ENCODE peak calls at places on chromosomes 16 and 17, in seven cellular contexts. F is T follicular helper cell, A is bronchial epithelial cell, R is HL-60, N is adrenal gland, K is smooth muscle cell of the brain vasculature, Y is GM10248. U is an unnamed sample.

GRCh38 chr17:65174974-65175373 is 37.8 kb downstream of the RGS9 start:
- DNase-seq in F (no peak), A (no peak), R (no peak), N (no peak), K (no peak), Y (no peak), U (no peak)

GRCh38 chr17:34370997-34371395 is 8.0 kb upstream of the CCL1 start:
- DNase-seq in F (no peak), A (peak), R (no peak), N (no peak), K (no peak), Y (no peak), U (no peak)

GRCh38 chr17:74639704-74640142 is 16.2 kb upstream of the CD300E start:
- DNase-seq in F (no peak), A (no peak), R (peak), N (peak), K (no peak), Y (peak), U (no peak)

GRCh38 chr16:2990891-2991290 is 10.6 kb upstream of the PKMYT1 start:
- DNase-seq in F (no peak), A (no peak), R (no peak), N (no peak), K (no peak), Y (no peak), U (no peak)

GRCh38 chr17:40358323-40359038 is 6.1 kb downstream of the GJD3 start:
- DNase-seq in F (peak), A (peak), R (peak), N (peak), K (peak), Y (peak), U (peak)

GRCh38 chr17:57114085-57114673 is 29.1 kb downstream of the AKAP1 start:
- DNase-seq in F (peak), A (no peak), R (peak), N (peak), K (no peak), Y (peak), U (peak)

GRCh38 chr17:15966183-15966878 is 21.4 kb downstream of the ADORA2B start:
- DNase-seq in F (no peak), A (peak), R (peak), N (no peak), K (no peak), Y (no peak), U (peak)

GRCh38 chr17:68906638-68907037 is 48.6 kb downstream of the ABCA8 start:
- DNase-seq in F (no peak), A (peak), R (no peak), N (peak), K (no peak), Y (no peak), U (no peak)

GRCh38 chr17:37818689-37819088 is 73.8 kb upstream of the HNF1B start:
- DNase-seq in F (no peak), A (peak), R (no peak), N (no peak), K (no peak), Y (no peak), U (peak)

GRCh38 chr17:74429604-74430384 is 2.1 kb upstream of the GPRC5C start:
- DNase-seq in F (no peak), A (peak), R (no peak), N (peak), K (no peak), Y (no peak), U (no peak)

GRCh38 chr16:67673712-67674580 is 7.3 kb downstream of the C16orf86 start:
- DNase-seq in F (no peak), A (peak), R (peak), N (peak), K (peak), Y (no peak), U (no peak)

GRCh38 chr17:16491131-16491702 is 776 bp downstream of the LRRC75A start:
- DNase-seq in F (no peak), A (no peak), R (no peak), N (no peak), K (no peak), Y (no peak), U (peak)

GRCh38 chr16:47928008-47928407 is 227.8 kb downstream of the ABCC12 start:
- DNase-seq in F (no peak), A (no peak), R (no peak), N (no peak), K (no peak), Y (no peak), U (no peak)

GRCh38 chr17:73390221-73390620 is 78.4 kb upstream of the CDC42EP4 start:
- DNase-seq in F (no peak), A (no peak), R (no peak), N (no peak), K (no peak), Y (no peak), U (no peak)

GRCh38 chr17:82019905-82020873 is 2.5 kb downstream of the CENPX start:
- DNase-seq in F (peak), A (no peak), R (peak), N (peak), K (no peak), Y (peak), U (peak)

GRCh38 chr16:82197540-82198240 is 27.7 kb upstream of the MPHOSPH6 start:
- DNase-seq in F (no peak), A (peak), R (no peak), N (no peak), K (no peak), Y (no peak), U (peak)

GRCh38 chr16:3095869-3096268 is 3.2 kb downstream of the ZSCAN10 start:
- DNase-seq in F (peak), A (no peak), R (peak), N (peak), K (no peak), Y (peak), U (no peak)

GRCh38 chr16:57184890-57185445 is 871 bp downstream of the PSME3IP1 start:
- DNase-seq in F (no peak), A (no peak), R (no peak), N (no peak), K (no peak), Y (no peak), U (no peak)

GRCh38 chr16:70527315-70527996 is 3.8 kb downstream of the SF3B3 start:
- DNase-seq in F (no peak), A (no peak), R (no peak), N (no peak), K (no peak), Y (no peak), U (no peak)

GRCh38 chr16:30767767-30768465 is 5.8 kb downstream of the RNF40 start:
- DNase-seq in F (no peak), A (no peak), R (no peak), N (no peak), K (no peak), Y (no peak), U (no peak)

GRCh38 chr16:70158261-70158939 is 15.2 kb upstream of the CLEC18C start:
- DNase-seq in F (no peak), A (no peak), R (peak), N (no peak), K (no peak), Y (no peak), U (peak)

GRCh38 chr17:40560592-40561293 is 4.5 kb downstream of the CCR7 start:
- DNase-seq in F (peak), A (no peak), R (peak), N (no peak), K (no peak), Y (peak), U (peak)

GRCh38 chr16:80788016-80788415 is 16.4 kb downstream of the CDYL2 start:
- DNase-seq in F (no peak), A (peak), R (no peak), N (no peak), K (no peak), Y (no peak), U (no peak)

U was measured in PC-9.